ENCODE peak calls at places on chromosomes 7 and 10, in nine cellular contexts. H is mucosa of gallbladder; L is anterior cingulate cortex; R is A549; C is D341Med; K is psoas muscle; N is NCI-H1092 treated with DMSO at 0.1 percent for 48 hours; U is iPS-NIHi11; G is activated T-helper 1 cell treated with anti-CD3 and anti-CD28 coated beads, Interleukin-12 subunit alpha, Interleukin-12 subunit beta, Interleukin-2, Interleukin-4 antibody, amounts not matched to agents 30 ng/mL and 10 ng/mL and 1 ng/mL, durations not matched to agents 14 hours and 24 hours and 36 hours. O is an unnamed sample.

GRCh38 chr10:126017961-126018560 is 121.7 kb downstream of the FANK1 start:
- DNase-seq in G (no peak), N (no peak), U (no peak), R (no peak), K (no peak), L (no peak), C (no peak), H (no peak), O (no peak)

GRCh38 chr7:102122026-102122425 is 164.6 kb upstream of the SH2B2 start:
- DNase-seq in K (no peak), U (no peak), N (no peak), R (peak; percentile 44), G (no peak), L (no peak), C (no peak), H (no peak), O (no peak)

GRCh38 chr7:151716339-151716722 is 160.6 kb downstream of the PRKAG2 start:
- DNase-seq in N (no peak), G (no peak), C (no peak), K (no peak), L (no peak), R (no peak), U (no peak), H (no peak), O (no peak)

GRCh38 chr10:8072211-8072610 is 17.7 kb downstream of the GATA3 start:
- DNase-seq in R (no peak), G (no peak), C (no peak), K (no peak), U (no peak), H (no peak), L (no peak), N (no peak), O (no peak)

GRCh38 chr10:120584786-120585185 is 127.8 kb downstream of the PLPP4 start:
- DNase-seq in L (no peak), G (no peak), H (no peak), U (no peak), C (no peak), N (no peak), K (no peak), R (no peak), O (no peak)

GRCh38 chr7:68783671-68784070 is 814.6 kb upstream of the AUTS2 start:
- DNase-seq in G (no peak), R (peak; percentile 20), U (no peak), L (no peak), H (no peak), K (no peak), N (no peak), C (no peak), O (no peak)

GRCh38 chr10:122849900-122850605 is 4.4 kb upstream of the CUZD1 start:
- DNase-seq in H (no peak), R (peak; percentile 24), N (no peak), C (no peak), L (no peak), U (no peak), K (no peak), G (no peak), O (no peak)

GRCh38 chr7:145986248-145986874 is 130.2 kb upstream of the CNTNAP2 start:
- DNase-seq in R (no peak), C (no peak), N (no peak), L (no peak), H (no peak), K (no peak), U (no peak), G (no peak), O (no peak)

GRCh38 chr7:121447939-121448338 is 51.8 kb upstream of the FAM3C start:
- DNase-seq in K (no peak), L (no peak), C (no peak), R (no peak), H (no peak), U (no peak), N (no peak), G (no peak), O (no peak)

GRCh38 chr10:116704926-116705325 is 37.4 kb downstream of the HSPA12A start:
- DNase-seq in H (no peak), R (no peak), G (no peak), U (no peak), K (no peak), L (no peak), N (peak; percentile 17), C (no peak), O (no peak)

GRCh38 chr10:71868192-71868697 is 17.2 kb upstream of the PSAP start:
- DNase-seq in C (no peak), U (no peak), L (no peak), G (no peak), K (peak; percentile 72), H (peak; percentile 84), N (no peak), R (peak; percentile 57), O (peak; percentile 23)

GRCh38 chr7:96233528-96234154 is 88.3 kb downstream of the SLC25A13 start:
- DNase-seq in U (no peak), N (no peak), K (no peak), H (no peak), C (no peak), G (no peak), R (no peak), L (no peak), O (no peak)

GRCh38 chr10:21961847-21962246 is 41.7 kb downstream of the DNAJC1 start:
- DNase-seq in N (no peak), U (no peak), L (no peak), H (no peak), R (no peak), C (no peak), K (no peak), G (no peak), O (no peak)

GRCh38 chr7:55109384-55110167 is 90.8 kb downstream of the EGFR start:
- DNase-seq in C (no peak), N (no peak), K (no peak), G (no peak), H (no peak), R (no peak), L (no peak), U (no peak), O (no peak)

GRCh38 chr10:125130886-125131285 is 29.5 kb downstream of the CTBP2 start:
- DNase-seq in H (no peak), R (no peak), K (no peak), U (no peak), G (no peak), L (no peak), C (no peak), N (no peak), O (no peak)

GRCh38 chr10:46226232-46226631 is 60.6 kb upstream of the ANTXRL start:
- DNase-seq in N (no peak), L (no peak), U (no peak), R (no peak), H (no peak), C (peak; percentile 15), K (no peak), G (no peak), O (peak; percentile 31)

GRCh38 chr7:122864838-122865237 is 21.4 kb downstream of the CADPS2 start:
- DNase-seq in U (no peak), L (no peak), H (no peak), C (no peak), K (no peak), R (no peak), G (no peak), N (no peak), O (no peak)

GRCh38 chr7:158302274-158303070 is 285.2 kb downstream of the PTPRN2 start:
- DNase-seq in H (no peak), C (no peak), L (no peak), G (no peak), R (no peak), K (no peak), U (no peak), N (no peak), O (no peak)

GRCh38 chr7:5699951-5700384 is 81.5 kb downstream of the RNF216 start:
- DNase-seq in L (no peak), K (no peak), R (no peak), H (no peak), N (no peak), C (no peak), G (peak; percentile 70), U (no peak), O (no peak)

GRCh38 chr7:77980087-77980713 is 181.6 kb downstream of the PHTF2 start:
- DNase-seq in N (no peak), G (no peak), K (no peak), U (no peak), L (no peak), R (no peak), H (no peak), C (no peak), O (no peak)

GRCh38 chr7:48780862-48781261 is 143.5 kb upstream of the CDC14C start:
- DNase-seq in K (no peak), R (no peak), C (no peak), L (no peak), H (no peak), G (no peak), U (no peak), N (no peak), O (no peak)

GRCh38 chr10:80552151-80552646 is 14.5 kb downstream of the SH2D4B start:
- DNase-seq in G (no peak), K (no peak), L (no peak), C (no peak), N (peak; percentile 1), H (peak; percentile 22), R (no peak), U (peak; percentile 44), O (peak; percentile 34)

GRCh38 chr10:86936661-86937501 is 20.5 kb downstream of the MMRN2 start:
- DNase-seq in H (no peak), G (no peak), R (no peak), K (no peak), C (no peak), U (no peak), L (no peak), N (peak; percentile 5), O (no peak)

GRCh38 chr7:1940402-1940786 is 270.3 kb downstream of the ELFN1 start:
- DNase-seq in K (peak; percentile 56), C (no peak), G (peak; percentile 90), R (no peak), N (no peak), U (no peak), L (no peak), H (peak; percentile 72), O (no peak)

GRCh38 chr10:99347672-99348071 is 18.5 kb downstream of the CNNM1 start:
- DNase-seq in C (no peak), R (no peak), G (no peak), N (no peak), L (no peak), U (no peak), K (no peak), H (no peak), O (no peak)

GRCh38 chr7:101916876-101917275 is 99.5 kb downstream of the CUX1 start:
- DNase-seq in K (no peak), R (no peak), H (no peak), L (no peak), U (no peak), C (no peak), G (no peak), N (no peak), O (no peak)

GRCh38 chr7:93178213-93178612 is 30.0 kb upstream of the SAMD9L start:
- DNase-seq in K (no peak), H (no peak), G (no peak), C (no peak), U (no peak), R (peak; percentile 3), N (peak; percentile 73), L (no peak), O (no peak)

GRCh38 chr7:140212100-140212881 is 35.5 kb upstream of the KDM7A start:
- DNase-seq in K (no peak), H (no peak), L (no peak), C (no peak), R (no peak), U (no peak), N (no peak), G (peak; percentile 54), O (no peak)